ENCODE peak calls at places on chromosomes 3 and 15, in eight cellular contexts. Z is prostate gland, P is K562, D is spleen, N is heart left ventricle, I is HCT116, R is esophagus squamous epithelium, G is Peyer's patch. V is an unnamed sample.
A peak's percentile ranks its signal among the peaks of the same experiment; 100 is the strongest.

GRCh38 chr3:35946121-35946856 is 307.0 kb downstream of the ARPP21 start:
- DNase-seq in Z (no peak), P (no peak), D (no peak), N (no peak), I (no peak), R (no peak), G (no peak), V (no peak)

GRCh38 chr3:25589104-25589782 is 75.5 kb downstream of the TOP2B start:
- DNase-seq in Z (no peak), P (no peak), D (no peak), N (no peak), I (no peak), R (no peak), G (no peak), V (no peak)

GRCh38 chr3:115728013-115728412 is 104.7 kb downstream of the GAP43 start:
- DNase-seq in Z (no peak), P (no peak), D (no peak), N (no peak), I (no peak), R (no peak), G (no peak), V (no peak)

GRCh38 chr15:60916032-60916673 is 312.9 kb downstream of the RORA start:
- DNase-seq in Z (no peak), P (no peak), D (no peak), N (no peak), I (no peak), R (no peak), G (no peak), V (no peak)

GRCh38 chr15:29538110-29538509 is 268.5 kb upstream of the NSMCE3 start:
- DNase-seq in Z (no peak), P (no peak), D (no peak), N (no peak), I (no peak), R (no peak), G (no peak), V (no peak)

GRCh38 chr3:38542401-38543298 is 46.5 kb downstream of the EXOG start:
- DNase-seq in Z (no peak), P (no peak), D (peak; percentile 60), N (no peak), I (no peak), R (no peak), G (no peak), V (no peak)

GRCh38 chr3:46613313-46614005 is 1.1 kb downstream of the FAM240A start:
- DNase-seq in Z (no peak), P (no peak), D (no peak), N (no peak), I (no peak), R (no peak), G (no peak), V (no peak)

GRCh38 chr15:100835626-100836025 is 44.0 kb upstream of the ALDH1A3 start:
- DNase-seq in Z (no peak), P (no peak), D (no peak), N (no peak), I (no peak), R (no peak), G (no peak), V (no peak)

GRCh38 chr3:54222318-54222717 is 100.0 kb downstream of the CACNA2D3 start:
- DNase-seq in Z (no peak), P (no peak), D (no peak), N (no peak), I (no peak), R (no peak), G (no peak), V (no peak)

GRCh38 chr3:28244471-28244870 is 3.1 kb downstream of the CMC1 start:
- DNase-seq in Z (no peak), P (no peak), D (no peak), N (no peak), I (no peak), R (no peak), G (no peak), V (no peak)

GRCh38 chr3:151008699-151009098 is 36.2 kb upstream of the CLRN1 start:
- DNase-seq in Z (no peak), P (no peak), D (no peak), N (no peak), I (peak; percentile 13), R (no peak), G (no peak), V (no peak)

GRCh38 chr3:130829575-130829947 is 64.3 kb upstream of the ATP2C1 start:
- DNase-seq in Z (no peak), P (no peak), D (no peak), N (no peak), I (no peak), R (no peak), G (no peak), V (no peak)

GRCh38 chr3:13217736-13218540 is 144.7 kb upstream of the IQSEC1 start:
- DNase-seq in Z (no peak), P (no peak), D (no peak), N (no peak), I (peak; percentile 47), R (no peak), G (no peak), V (no peak)

GRCh38 chr15:67761343-67761742 is 64.0 kb upstream of the SKOR1 start:
- DNase-seq in Z (peak; percentile 8), P (no peak), D (no peak), N (no peak), I (no peak), R (no peak), G (no peak), V (no peak)

GRCh38 chr3:141375381-141376301 is 7.3 kb downstream of the ZBTB38 start:
- DNase-seq in Z (no peak), P (no peak), D (no peak), N (no peak), I (no peak), R (no peak), G (no peak), V (no peak)

GRCh38 chr15:92803852-92804609 is 96.1 kb upstream of the CHD2 start:
- DNase-seq in Z (peak; percentile 71), P (peak; percentile 73), D (peak; percentile 83), N (no peak), I (peak; percentile 99), R (peak; percentile 39), G (peak; percentile 78), V (peak; percentile 69)
- TF ChIP-seq POLR2A in Z (peak; percentile 35), P (peak; percentile 53), D (no peak), N (no peak), I (no peak), R (no peak), G (no peak), V (no peak)

GRCh38 chr3:86794336-86795065 is 196.4 kb downstream of the VGLL3 start:
- DNase-seq in Z (no peak), P (no peak), D (no peak), N (no peak), I (no peak), R (no peak), G (no peak), V (no peak)
- H3K27ac ChIP-seq in Z (peak overlapping the region; percentile 63), P (no peak overlapping the region), D (peak overlapping the region; percentile 32), N (peak overlapping the region; percentile 54), I (no peak overlapping the region), R (peak overlapping the region; percentile 65), G (peak overlapping the region; percentile 49), V (peak overlapping the region; percentile 65)

GRCh38 chr3:184333700-184334099 is 3.7 kb upstream of the FAM131A start:
- DNase-seq in Z (no peak), P (no peak), D (no peak), N (no peak), I (no peak), R (no peak), G (no peak), V (no peak)

GRCh38 chr3:184335661-184336483 is 1.5 kb upstream of the FAM131A start:
- DNase-seq in Z (peak; percentile 86), P (peak; percentile 91), D (peak; percentile 96), N (peak; percentile 92), I (peak; percentile 61), R (peak; percentile 36), G (peak; percentile 94), V (peak; percentile 85)

GRCh38 chr3:184333190-184333589 is 4.2 kb upstream of the FAM131A start:
- DNase-seq in Z (no peak), P (no peak), D (no peak), N (no peak), I (no peak), R (no peak), G (no peak), V (no peak)

GRCh38 chr3:184335291-184335660 is 2.1 kb upstream of the FAM131A start:
- DNase-seq in Z (peak; percentile 19), P (no peak), D (no peak), N (no peak), I (no peak), R (no peak), G (no peak), V (no peak)

DNA sequence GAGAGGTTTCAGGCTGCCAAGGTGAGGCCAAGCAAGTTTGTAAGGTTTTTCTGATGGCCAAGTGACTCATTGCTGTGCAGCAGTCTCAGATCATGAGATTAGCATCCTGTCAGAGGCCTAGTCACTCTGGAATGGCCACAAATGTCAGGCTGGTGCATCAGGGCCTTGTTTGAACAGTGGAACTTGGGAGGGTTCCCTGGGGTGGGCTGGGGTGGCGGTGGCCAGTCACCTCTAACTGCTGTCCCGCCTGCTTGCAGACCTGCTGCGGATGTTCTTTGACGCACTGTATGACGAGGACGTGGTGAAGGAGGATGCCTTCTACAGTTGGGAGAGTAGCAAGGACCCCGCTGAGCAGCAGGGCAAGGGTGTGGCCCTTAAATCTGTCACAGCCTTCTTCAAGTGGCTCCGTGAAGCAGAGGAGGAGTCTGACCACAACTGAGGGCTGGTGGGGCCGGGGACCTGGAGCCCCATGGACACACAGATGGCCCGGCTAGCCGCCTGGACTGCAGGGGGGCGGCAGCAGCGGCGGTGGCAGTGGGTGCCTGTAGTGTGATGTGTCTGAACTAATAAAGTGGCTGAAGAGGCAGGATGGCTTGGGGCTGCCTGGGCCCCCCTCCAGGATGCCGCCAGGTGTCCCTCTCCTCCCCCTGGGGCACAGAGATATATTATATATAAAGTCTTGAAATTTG is 2.8 kb upstream of the FAM131A start:
- DNase-seq in Z (no peak), P (no peak), D (no peak), N (no peak), I (no peak), R (no peak), G (no peak), V (no peak)
- TF ChIP-seq POLR2A in Z (no peak), P (no peak), D (no peak), N (no peak), I (no peak), R (no peak), G (no peak), V (no peak)

DNA sequence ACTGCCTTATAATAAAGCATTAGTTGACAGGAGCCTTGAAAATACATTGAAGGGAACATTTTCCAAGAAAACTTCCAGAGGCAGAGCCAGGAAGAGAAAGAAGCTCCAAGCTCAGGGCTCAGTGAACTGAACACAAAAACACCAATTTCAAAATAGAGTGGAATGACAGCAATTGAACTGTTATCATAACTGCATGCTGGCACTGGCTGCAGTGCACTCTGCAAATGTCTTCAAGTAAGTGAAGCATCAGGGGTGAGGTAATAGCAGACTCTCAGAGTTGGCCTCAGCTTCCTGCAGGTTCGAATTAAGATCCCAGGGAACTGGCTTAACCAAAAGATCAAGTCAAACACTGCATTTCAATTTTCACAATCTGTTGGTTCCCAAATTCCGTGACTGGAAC is 388.0 kb upstream of the WNT5A start:
- DNase-seq in Z (no peak), P (no peak), D (no peak), N (no peak), I (no peak), R (no peak), G (no peak), V (no peak)
- H3K27ac ChIP-seq in Z (no peak overlapping the region), P (no peak overlapping the region), D (no peak overlapping the region), N (no peak overlapping the region), I (no peak overlapping the region), R (no peak overlapping the region), G (no peak overlapping the region), V (no peak overlapping the region)

V was measured in breast epithelium.